ENCODE peak calls at places on chromosomes 7 and 10, in four cellular contexts. I is cardiac muscle cell, J is NCI-H524, V is tibial nerve. F is an unnamed sample.

GRCh38 chr10:84008878-84009277 is 130.4 kb upstream of the GHITM start:
- DNase-seq in I (peak; percentile 9), J (peak; percentile 21), V (no peak), F (no peak)

GRCh38 chr7:4461511-4461910 is 220.6 kb upstream of the FOXK1 start:
- DNase-seq in I (no peak), J (no peak), V (no peak), F (no peak)

GRCh38 chr10:86105181-86105580 is 261.4 kb downstream of the GRID1 start:
- DNase-seq in I (no peak), J (no peak), V (no peak), F (no peak)

GRCh38 chr10:91215384-91215783 is 5.1 kb upstream of the PCGF5 start:
- DNase-seq in I (no peak), J (no peak), V (no peak), F (no peak)

GRCh38 chr10:46254467-46254866 is 32.3 kb upstream of the ANTXRL start:
- DNase-seq in I (no peak), J (no peak), V (no peak), F (no peak)

GRCh38 chr7:157389951-157390730 is 53.3 kb downstream of the DNAJB6 start:
- DNase-seq in I (peak; percentile 79), J (no peak), V (no peak), F (no peak)

GRCh38 chr7:137626469-137627067 is 220.2 kb downstream of the DGKI start:
- DNase-seq in I (peak; percentile 72), J (peak; percentile 62), V (peak; percentile 18), F (no peak)

GRCh38 chr7:156751319-156751718 is 110.7 kb downstream of the RNF32 start:
- DNase-seq in I (peak; percentile 65), J (no peak), V (no peak), F (peak; percentile 72)

GRCh38 chr10:62819521-62819920 is 3.4 kb upstream of the EGR2 start:
- DNase-seq in I (peak; percentile 52), J (peak; percentile 13), V (no peak), F (no peak)

GRCh38 chr7:87151701-87152111 is 547 bp upstream of the DMTF1 start:
- DNase-seq in I (no peak), J (no peak), V (no peak), F (no peak)

GRCh38 chr7:88539518-88539917 is 220.0 kb upstream of the ZNF804B start:
- DNase-seq in I (no peak), J (no peak), V (no peak), F (no peak)

GRCh38 chr10:78520737-78521430 is 487.2 kb downstream of the RPS24 start:
- DNase-seq in I (peak; percentile 53), J (no peak), V (no peak), F (no peak)

GRCh38 chr10:62911210-62911963 is 95.2 kb upstream of the EGR2 start:
- DNase-seq in I (peak; percentile 41), J (no peak), V (no peak), F (no peak)

GRCh38 chr7:44530990-44531389 is 10.1 kb downstream of the NPC1L1 start:
- DNase-seq in I (no peak), J (no peak), V (no peak), F (no peak)

GRCh38 chr7:107051376-107051775 is 6.9 kb downstream of the PRKAR2B start:
- DNase-seq in I (no peak), J (no peak), V (no peak), F (no peak)

GRCh38 chr10:28432210-28432676 is 100.7 kb upstream of the WAC start:
- DNase-seq in I (peak; percentile 86), J (peak; percentile 34), V (peak; percentile 42), F (peak; percentile 16)

GRCh38 chr10:125817318-125817946 is 5.6 kb downstream of the UROS start:
- DNase-seq in I (no peak), J (no peak), V (no peak), F (no peak)

GRCh38 chr10:70970830-70971229 is 82.5 kb upstream of the PCBD1 start:
- DNase-seq in I (peak; percentile 56), J (no peak), V (no peak), F (no peak)

GRCh38 chr7:25846722-25847121 is 305.3 kb upstream of the NFE2L3 start:
- DNase-seq in I (peak; percentile 96), J (no peak), V (peak; percentile 75), F (peak; percentile 95)

GRCh38 chr7:131556055-131556911 is at the start of gene PODXL:
- DNase-seq in I (peak; percentile 66), J (peak; percentile 51), V (peak; percentile 47), F (no peak)

GRCh38 chr10:102642553-102643345 is 1.5 kb upstream of the TRIM8 start:
- DNase-seq in I (peak; percentile 48), J (peak; percentile 18), V (peak; percentile 81), F (no peak)

GRCh38 chr7:26626687-26627086 is 237.7 kb downstream of the SKAP2 start:
- DNase-seq in I (no peak), J (no peak), V (no peak), F (no peak)

GRCh38 chr10:76736848-76737495 is 900.6 kb downstream of the KCNMA1 start:
- DNase-seq in I (no peak), J (no peak), V (no peak), F (no peak)

GRCh38 chr10:59655309-59655708 is 54.3 kb downstream of the SLC16A9 start:
- DNase-seq in I (no peak), J (no peak), V (no peak), F (no peak)

F was measured in skeletal muscle cell.